ENCODE peak calls at places on chromosome 4, in six cellular contexts. U, P, G, Q, F and K are unnamed samples.

GRCh38 chr4:52477191-52477590 is 181.9 kb downstream of the USP46 start:
- DNase-seq in U (no peak), P (no peak), G (no peak), Q (no peak), F (no peak), K (no peak)

GRCh38 chr4:139242511-139243051 is 37.4 kb downstream of the MGARP start:
- DNase-seq in U (no peak), P (no peak), G (no peak), Q (no peak), F (peak), K (peak)

GRCh38 chr4:5710962-5711478 is at the start of gene EVC:
- DNase-seq in U (peak), P (no peak), G (no peak), Q (peak), F (peak), K (peak)

GRCh38 chr4:79865253-79865652 is 207.8 kb downstream of the ANTXR2 start:
- DNase-seq in U (no peak), P (no peak), G (no peak), Q (no peak), F (peak), K (peak)

GRCh38 chr4:63212075-63212474 is 1197.2 kb downstream of the TECRL start:
- DNase-seq in U (no peak), P (no peak), G (no peak), Q (no peak), F (no peak), K (no peak)

GRCh38 chr4:7813674-7814073 is 126.0 kb downstream of the AFAP1 start:
- DNase-seq in U (no peak), P (no peak), G (no peak), Q (peak), F (peak), K (peak)

GRCh38 chr4:110484767-110485166 is 8.8 kb downstream of the ENPEP start:
- DNase-seq in U (no peak), P (peak), G (no peak), Q (no peak), F (peak), K (peak)

GRCh38 chr4:90318208-90318607 is 191.0 kb downstream of the CCSER1 start:
- DNase-seq in U (no peak), P (no peak), G (no peak), Q (no peak), F (peak), K (peak)

GRCh38 chr4:122552898-122553297 is 68.0 kb downstream of the IL21 start:
- DNase-seq in U (no peak), P (no peak), G (no peak), Q (no peak), F (no peak), K (peak)

GRCh38 chr4:177105526-177105925 is 204.1 kb upstream of the NEIL3 start:
- DNase-seq in U (no peak), P (no peak), G (no peak), Q (no peak), F (peak), K (no peak)

GRCh38 chr4:1213336-1213995 is 35.5 kb downstream of the CTBP1 start:
- DNase-seq in U (peak), P (no peak), G (no peak), Q (no peak), F (no peak), K (no peak)

GRCh38 chr4:84968936-84969335 is 2.4 kb upstream of the WDFY3 start:
- DNase-seq in U (no peak), P (no peak), G (no peak), Q (no peak), F (peak), K (no peak)

GRCh38 chr4:21413807-21414370 is 534.7 kb downstream of the KCNIP4 start:
- DNase-seq in U (no peak), P (no peak), G (no peak), Q (no peak), F (no peak), K (no peak)

GRCh38 chr4:163895369-163896005 is 401.0 kb downstream of the TMA16 start:
- DNase-seq in U (no peak), P (no peak), G (no peak), Q (no peak), F (no peak), K (no peak)

GRCh38 chr4:156906325-156906724 is 65.3 kb downstream of the PDGFC start:
- DNase-seq in U (no peak), P (no peak), G (no peak), Q (no peak), F (no peak), K (no peak)

GRCh38 chr4:78720994-78721677 is 55.0 kb upstream of the BMP2K start:
- DNase-seq in U (no peak), P (peak), G (no peak), Q (peak), F (no peak), K (no peak)

GRCh38 chr4:41414380-41414779 is 123.6 kb upstream of the LIMCH1 start:
- DNase-seq in U (no peak), P (no peak), G (no peak), Q (no peak), F (no peak), K (no peak)

GRCh38 chr4:6200922-6201362 is 593 bp upstream of the JAKMIP1 start:
- DNase-seq in U (no peak), P (no peak), G (no peak), Q (no peak), F (no peak), K (peak)

GRCh38 chr4:98491862-98492554 is 166.4 kb downstream of the TSPAN5 start:
- DNase-seq in U (no peak), P (no peak), G (no peak), Q (no peak), F (peak), K (no peak)
- H3K4me3 ChIP-seq in U (no peak), P (no peak), G (no peak), Q (no peak), F (no peak), K (no peak)

GRCh38 chr4:47486306-47486705 is 1.2 kb downstream of the ATP10D start:
- DNase-seq in U (no peak), P (no peak), G (no peak), Q (no peak), F (peak), K (no peak)
- H3K4me3 ChIP-seq in U (peak), P (peak), G (peak), Q (no peak), F (peak), K (peak)

DNA sequence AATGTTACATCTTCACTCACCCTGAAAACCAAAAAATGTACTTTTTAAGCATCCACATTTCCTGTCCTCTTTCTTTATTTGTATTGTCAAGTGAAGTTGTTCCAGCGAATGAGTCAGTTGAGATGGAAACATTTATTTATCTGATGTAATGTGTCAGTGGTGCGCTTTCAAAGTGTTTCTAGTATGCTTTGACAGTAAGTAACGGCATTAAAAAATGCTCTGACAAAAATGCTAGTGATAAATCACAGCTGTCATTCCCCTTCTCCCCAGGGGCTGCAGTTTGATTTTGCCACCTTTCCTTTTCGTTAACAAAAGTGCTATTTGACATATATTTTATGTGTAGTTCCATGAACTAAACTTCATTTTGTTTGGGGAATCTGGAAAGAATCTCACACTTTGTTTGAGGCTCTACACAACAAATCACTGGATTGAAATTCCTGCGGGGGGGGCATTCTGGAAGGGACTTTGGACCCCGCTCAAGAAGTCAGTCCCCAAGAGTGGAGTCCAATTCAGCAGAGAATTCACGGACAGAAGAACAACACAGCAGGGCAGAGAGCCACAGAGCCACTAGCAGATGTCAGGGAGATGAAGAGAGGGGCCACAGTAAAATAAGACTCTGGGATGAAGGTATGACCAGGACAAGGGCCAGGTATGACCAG is 7.6 kb upstream of the TBC1D19 start:
- DNase-seq in U (no peak), P (no peak), G (no peak), Q (no peak), F (peak), K (no peak)
- H3K4me3 ChIP-seq in U (no peak), P (no peak), G (no peak), Q (no peak), F (no peak), K (no peak)

GRCh38 chr4:119211856-119212250 is 660 bp upstream of the USP53 start:
- DNase-seq in U (no peak), P (no peak), G (no peak), Q (no peak), F (no peak), K (no peak)

GRCh38 chr4:119207051-119207450 is 5.5 kb upstream of the USP53 start:
- DNase-seq in U (no peak), P (no peak), G (no peak), Q (no peak), F (peak), K (no peak)

GRCh38 chr4:119210760-119211159 is 1.8 kb upstream of the USP53 start:
- DNase-seq in U (no peak), P (no peak), G (no peak), Q (no peak), F (peak), K (peak)

GRCh38 chr4:119209077-119209476 is 3.4 kb upstream of the USP53 start:
- DNase-seq in U (no peak), P (peak), G (no peak), Q (no peak), F (peak), K (peak)

GRCh38 chr4:119209586-119209985 is 2.9 kb upstream of the USP53 start:
- DNase-seq in U (no peak), P (no peak), G (no peak), Q (no peak), F (no peak), K (peak)
- H3K4me3 ChIP-seq in U (no peak), P (no peak), G (no peak), Q (no peak), F (no peak), K (no peak)

DNA sequence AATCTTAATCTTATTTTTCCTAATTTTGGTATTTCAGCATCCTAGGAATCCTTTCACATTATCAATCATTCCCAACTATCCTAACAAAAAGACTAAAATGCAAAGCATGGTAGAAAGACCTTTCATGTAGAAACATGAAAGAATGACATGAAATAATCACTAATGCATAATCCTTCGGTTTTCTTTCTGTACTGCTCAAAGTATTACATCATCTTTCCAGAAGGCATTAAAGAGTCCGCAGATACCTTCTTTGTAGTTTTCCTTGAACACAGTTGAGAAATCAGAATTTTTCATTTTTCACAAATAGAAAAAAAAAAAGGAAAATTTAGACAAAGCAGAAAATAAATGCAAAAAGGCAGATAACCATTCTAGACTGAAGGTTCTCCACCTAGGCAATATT is 11.5 kb downstream of the RCHY1 start:
- DNase-seq in U (no peak), P (no peak), G (no peak), Q (no peak), F (no peak), K (no peak)
- H3K4me3 ChIP-seq in U (no peak), P (no peak), G (no peak), Q (no peak), F (no peak), K (no peak)

DNA sequence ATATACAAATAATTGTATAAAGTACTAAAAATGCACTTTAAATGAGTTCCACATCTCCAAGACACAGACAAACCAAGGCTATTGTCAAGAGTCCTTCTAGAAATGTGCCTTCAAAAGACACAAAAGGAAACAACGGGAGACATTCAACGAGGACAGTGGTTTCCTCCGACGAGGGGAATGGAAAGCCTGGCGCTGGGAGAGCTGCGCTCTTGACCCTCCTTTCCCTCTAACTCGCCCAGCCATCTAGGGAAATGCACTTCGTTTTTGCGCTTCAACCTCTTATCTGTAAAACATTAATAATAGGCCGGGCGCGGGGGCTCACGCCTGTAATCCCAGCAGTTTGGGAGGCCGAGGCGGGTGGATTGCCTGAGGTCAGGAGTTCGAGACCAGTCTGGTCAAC is 37.0 kb downstream of the ZFP42 start:
- DNase-seq in U (no peak), P (no peak), G (no peak), Q (no peak), F (no peak), K (no peak)
- H3K4me3 ChIP-seq in U (no peak), P (no peak), G (no peak), Q (no peak), F (no peak), K (no peak)

DNA sequence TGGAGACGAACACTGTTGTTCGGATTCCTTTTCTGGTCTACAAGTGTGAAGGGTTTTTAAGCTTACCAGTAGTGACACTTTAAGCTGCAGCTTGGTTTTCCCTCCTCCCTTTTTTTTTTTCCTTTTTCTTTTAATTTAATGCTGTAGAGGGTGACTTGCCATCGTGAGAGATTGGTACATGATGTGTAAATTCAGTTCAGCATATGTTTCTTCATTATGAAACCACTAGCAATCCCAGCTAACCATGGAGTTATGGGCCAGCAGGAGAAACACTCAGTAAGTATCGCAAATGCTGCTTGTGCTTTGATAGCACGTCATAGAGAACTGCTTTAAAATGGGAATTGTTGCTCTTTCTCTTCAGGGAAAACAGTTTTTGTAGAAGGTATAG is 165.1 kb downstream of the RAPGEF2 start:
- DNase-seq in U (no peak), P (no peak), G (no peak), Q (no peak), F (peak), K (no peak)
- H3K4me3 ChIP-seq in U (peak), P (no peak), G (no peak), Q (no peak), F (peak), K (no peak)

GRCh38 chr4:99815597-99816011 is 1.0 kb upstream of the DAPP1 start:
- DNase-seq in U (no peak), P (peak), G (no peak), Q (peak), F (peak), K (peak)
- H3K4me3 ChIP-seq in U (no peak), P (no peak), G (no peak), Q (no peak), F (no peak), K (no peak)